ENCODE peak calls at places on chromosomes 11 and 22, in ten cellular contexts. One of them, this sample, is unnamed.

GRCh38 chr11:61752117-61752924 is at the start of gene MYRF:
- DNase-seq in AG10803: no peak
- DNase-seq in astrocyte of the spinal cord: no peak
- DNase-seq in dorsolateral prefrontal cortex: peak
- DNase-seq in cardiac muscle cell: peak
- DNase-seq in heart left ventricle: peak
- DNase-seq in SJSA1: peak
- DNase-seq in coronary artery: no peak
- DNase-seq in fibroblast of lung: no peak
- DNase-seq in right atrium auricular region: no peak
- DNase-seq in this sample: no peak

GRCh38 chr11:87300640-87301381 is 263.1 kb downstream of the TMEM135 start:
- DNase-seq in AG10803: no peak
- DNase-seq in astrocyte of the spinal cord: no peak
- DNase-seq in dorsolateral prefrontal cortex: no peak
- DNase-seq in cardiac muscle cell: no peak
- DNase-seq in heart left ventricle: no peak
- DNase-seq in SJSA1: no peak
- DNase-seq in coronary artery: no peak
- DNase-seq in fibroblast of lung: peak
- DNase-seq in right atrium auricular region: no peak
- DNase-seq in this sample: no peak

GRCh38 chr11:13668957-13669521 is 571 bp downstream of the FAR1 start:
- DNase-seq in AG10803: peak
- DNase-seq in astrocyte of the spinal cord: peak
- DNase-seq in dorsolateral prefrontal cortex: peak
- DNase-seq in cardiac muscle cell: peak
- DNase-seq in heart left ventricle: no peak
- DNase-seq in SJSA1: peak
- DNase-seq in coronary artery: peak
- DNase-seq in fibroblast of lung: peak
- DNase-seq in right atrium auricular region: peak
- DNase-seq in this sample: no peak

GRCh38 chr11:9726313-9727022 is 62.6 kb downstream of the SWAP70 start:
- DNase-seq in AG10803: peak
- DNase-seq in astrocyte of the spinal cord: peak
- DNase-seq in dorsolateral prefrontal cortex: no peak
- DNase-seq in cardiac muscle cell: no peak
- DNase-seq in heart left ventricle: no peak
- DNase-seq in SJSA1: peak
- DNase-seq in coronary artery: no peak
- DNase-seq in fibroblast of lung: peak
- DNase-seq in right atrium auricular region: no peak
- DNase-seq in this sample: peak

GRCh38 chr11:56841210-56841810 is 92.8 kb upstream of the OR9G4 start:
- DNase-seq in AG10803: peak
- DNase-seq in astrocyte of the spinal cord: peak
- DNase-seq in dorsolateral prefrontal cortex: peak
- DNase-seq in cardiac muscle cell: peak
- DNase-seq in heart left ventricle: peak
- DNase-seq in SJSA1: peak
- DNase-seq in coronary artery: no peak
- DNase-seq in fibroblast of lung: peak
- DNase-seq in right atrium auricular region: no peak
- DNase-seq in this sample: peak

GRCh38 chr11:111668980-111669379 is 66.7 kb downstream of the SIK2 start:
- DNase-seq in AG10803: no peak
- DNase-seq in astrocyte of the spinal cord: no peak
- DNase-seq in dorsolateral prefrontal cortex: no peak
- DNase-seq in cardiac muscle cell: no peak
- DNase-seq in heart left ventricle: no peak
- DNase-seq in SJSA1: no peak
- DNase-seq in coronary artery: no peak
- DNase-seq in fibroblast of lung: no peak
- DNase-seq in right atrium auricular region: no peak
- DNase-seq in this sample: no peak

GRCh38 chr11:125275905-125276634 is 111.5 kb downstream of the PKNOX2 start:
- DNase-seq in AG10803: no peak
- DNase-seq in astrocyte of the spinal cord: peak
- DNase-seq in dorsolateral prefrontal cortex: no peak
- DNase-seq in cardiac muscle cell: no peak
- DNase-seq in heart left ventricle: no peak
- DNase-seq in SJSA1: no peak
- DNase-seq in coronary artery: no peak
- DNase-seq in fibroblast of lung: peak
- DNase-seq in right atrium auricular region: no peak
- DNase-seq in this sample: no peak

GRCh38 chr11:27041141-27041869 is 690 bp downstream of the BBOX1 start:
- DNase-seq in AG10803: peak
- DNase-seq in astrocyte of the spinal cord: no peak
- DNase-seq in dorsolateral prefrontal cortex: no peak
- DNase-seq in cardiac muscle cell: no peak
- DNase-seq in heart left ventricle: no peak
- DNase-seq in SJSA1: no peak
- DNase-seq in coronary artery: no peak
- DNase-seq in fibroblast of lung: no peak
- DNase-seq in right atrium auricular region: no peak
- DNase-seq in this sample: no peak

GRCh38 chr11:37687130-37687529 is 1089.1 kb upstream of the RAG2 start:
- DNase-seq in AG10803: no peak
- DNase-seq in astrocyte of the spinal cord: no peak
- DNase-seq in dorsolateral prefrontal cortex: no peak
- DNase-seq in cardiac muscle cell: no peak
- DNase-seq in heart left ventricle: no peak
- DNase-seq in SJSA1: no peak
- DNase-seq in coronary artery: no peak
- DNase-seq in fibroblast of lung: no peak
- DNase-seq in right atrium auricular region: no peak
- DNase-seq in this sample: no peak

GRCh38 chr22:47289316-47289985 is 527.0 kb downstream of the TBC1D22A start:
- DNase-seq in AG10803: no peak
- DNase-seq in astrocyte of the spinal cord: no peak
- DNase-seq in dorsolateral prefrontal cortex: no peak
- DNase-seq in cardiac muscle cell: no peak
- DNase-seq in heart left ventricle: no peak
- DNase-seq in SJSA1: no peak
- DNase-seq in coronary artery: no peak
- DNase-seq in fibroblast of lung: no peak
- DNase-seq in right atrium auricular region: no peak
- DNase-seq in this sample: no peak

GRCh38 chr11:3903207-3903896 is 47.9 kb downstream of the STIM1 start:
- DNase-seq in AG10803: peak
- DNase-seq in astrocyte of the spinal cord: no peak
- DNase-seq in dorsolateral prefrontal cortex: no peak
- DNase-seq in cardiac muscle cell: no peak
- DNase-seq in heart left ventricle: no peak
- DNase-seq in SJSA1: no peak
- DNase-seq in coronary artery: no peak
- DNase-seq in fibroblast of lung: no peak
- DNase-seq in right atrium auricular region: no peak
- DNase-seq in this sample: no peak

GRCh38 chr22:37021710-37022482 is 2.4 kb downstream of the MPST start:
- DNase-seq in AG10803: peak
- DNase-seq in astrocyte of the spinal cord: peak
- DNase-seq in dorsolateral prefrontal cortex: no peak
- DNase-seq in cardiac muscle cell: peak
- DNase-seq in heart left ventricle: no peak
- DNase-seq in SJSA1: peak
- DNase-seq in coronary artery: no peak
- DNase-seq in fibroblast of lung: peak
- DNase-seq in right atrium auricular region: no peak
- DNase-seq in this sample: peak

GRCh38 chr11:32297629-32298028 is 137.7 kb downstream of the WT1 start:
- DNase-seq in AG10803: peak
- DNase-seq in astrocyte of the spinal cord: peak
- DNase-seq in dorsolateral prefrontal cortex: peak
- DNase-seq in cardiac muscle cell: no peak
- DNase-seq in heart left ventricle: no peak
- DNase-seq in SJSA1: no peak
- DNase-seq in coronary artery: no peak
- DNase-seq in fibroblast of lung: peak
- DNase-seq in right atrium auricular region: no peak
- DNase-seq in this sample: peak

GRCh38 chr22:41487037-41487963 is 18.4 kb downstream of the ACO2 start:
- DNase-seq in AG10803: no peak
- DNase-seq in astrocyte of the spinal cord: no peak
- DNase-seq in dorsolateral prefrontal cortex: no peak
- DNase-seq in cardiac muscle cell: no peak
- DNase-seq in heart left ventricle: no peak
- DNase-seq in SJSA1: no peak
- DNase-seq in coronary artery: no peak
- DNase-seq in fibroblast of lung: peak
- DNase-seq in right atrium auricular region: no peak
- DNase-seq in this sample: no peak

GRCh38 chr22:47850644-47851151 is 1088.2 kb downstream of the TBC1D22A start:
- DNase-seq in AG10803: no peak
- DNase-seq in astrocyte of the spinal cord: peak
- DNase-seq in dorsolateral prefrontal cortex: no peak
- DNase-seq in cardiac muscle cell: no peak
- DNase-seq in heart left ventricle: no peak
- DNase-seq in SJSA1: no peak
- DNase-seq in coronary artery: no peak
- DNase-seq in fibroblast of lung: peak
- DNase-seq in right atrium auricular region: no peak
- DNase-seq in this sample: no peak

GRCh38 chr11:2924821-2925675 is 4.2 kb downstream of the PHLDA2 start:
- DNase-seq in AG10803: no peak
- DNase-seq in astrocyte of the spinal cord: no peak
- DNase-seq in dorsolateral prefrontal cortex: no peak
- DNase-seq in cardiac muscle cell: no peak
- DNase-seq in heart left ventricle: no peak
- DNase-seq in SJSA1: no peak
- DNase-seq in coronary artery: no peak
- DNase-seq in fibroblast of lung: no peak
- DNase-seq in right atrium auricular region: no peak
- DNase-seq in this sample: no peak

GRCh38 chr11:46382644-46383403 is 1.4 kb downstream of the MDK start:
- DNase-seq in AG10803: peak
- DNase-seq in astrocyte of the spinal cord: no peak
- DNase-seq in dorsolateral prefrontal cortex: peak
- DNase-seq in cardiac muscle cell: peak
- DNase-seq in heart left ventricle: no peak
- DNase-seq in SJSA1: peak
- DNase-seq in coronary artery: no peak
- DNase-seq in fibroblast of lung: peak
- DNase-seq in right atrium auricular region: no peak
- DNase-seq in this sample: no peak
- H3K4me3 ChIP-seq in AG10803: peak
- H3K4me3 ChIP-seq in astrocyte of the spinal cord: peak
- H3K4me3 ChIP-seq in dorsolateral prefrontal cortex: peak
- H3K4me3 ChIP-seq in cardiac muscle cell: peak
- H3K4me3 ChIP-seq in heart left ventricle: peak
- H3K4me3 ChIP-seq in SJSA1: peak
- H3K4me3 ChIP-seq in coronary artery: peak
- H3K4me3 ChIP-seq in fibroblast of lung: peak
- H3K4me3 ChIP-seq in right atrium auricular region: peak
- H3K4me3 ChIP-seq in this sample: peak

GRCh38 chr22:49435596-49435995 is 392.1 kb downstream of the BRD1 start:
- DNase-seq in AG10803: no peak
- DNase-seq in astrocyte of the spinal cord: no peak
- DNase-seq in dorsolateral prefrontal cortex: no peak
- DNase-seq in cardiac muscle cell: no peak
- DNase-seq in heart left ventricle: no peak
- DNase-seq in SJSA1: no peak
- DNase-seq in coronary artery: no peak
- DNase-seq in fibroblast of lung: no peak
- DNase-seq in right atrium auricular region: no peak
- DNase-seq in this sample: no peak
- H3K4me3 ChIP-seq in AG10803: no peak
- H3K4me3 ChIP-seq in astrocyte of the spinal cord: no peak
- H3K4me3 ChIP-seq in dorsolateral prefrontal cortex: no peak
- H3K4me3 ChIP-seq in cardiac muscle cell: no peak
- H3K4me3 ChIP-seq in heart left ventricle: no peak
- H3K4me3 ChIP-seq in SJSA1: no peak
- H3K4me3 ChIP-seq in coronary artery: no peak
- H3K4me3 ChIP-seq in fibroblast of lung: no peak
- H3K4me3 ChIP-seq in right atrium auricular region: no peak
- H3K4me3 ChIP-seq in this sample: no peak

DNA sequence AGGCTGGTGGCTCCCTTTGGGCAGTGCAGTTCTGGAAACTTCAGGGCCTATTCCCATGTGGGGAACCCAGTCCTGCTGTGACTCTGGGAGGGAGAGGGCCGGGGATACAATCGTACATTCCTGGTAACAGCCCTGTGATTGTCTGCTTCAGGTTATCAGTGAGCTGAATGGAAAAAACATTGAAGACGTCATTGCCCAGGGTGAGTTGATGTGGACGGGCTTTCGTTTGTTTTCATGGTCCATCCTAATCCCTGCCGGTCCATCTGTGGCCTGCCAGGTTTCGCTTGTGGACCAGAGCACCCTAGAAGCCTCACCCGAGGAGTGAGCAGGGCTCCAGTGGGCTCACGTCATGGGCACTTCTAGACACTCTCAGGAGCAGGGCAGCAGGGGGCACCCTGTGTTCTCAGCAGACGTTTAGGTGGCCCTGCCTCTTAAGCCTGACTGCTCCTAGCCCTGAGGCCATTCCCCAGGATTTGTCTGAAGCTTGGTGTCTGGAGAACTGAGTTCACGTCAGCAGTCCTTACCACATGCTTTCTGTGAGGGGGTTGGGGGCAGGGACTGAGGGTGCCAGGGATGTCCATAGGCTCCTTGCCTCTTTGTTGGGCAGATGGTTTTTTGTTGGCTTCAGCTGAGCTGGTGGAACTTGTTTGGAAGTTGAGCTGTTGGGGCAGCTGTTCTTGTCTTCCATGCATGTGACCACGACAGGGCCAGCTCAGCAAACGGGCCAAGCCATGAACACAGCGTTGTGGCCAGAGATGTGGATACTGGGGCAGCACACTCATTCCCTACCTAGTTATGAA is 1.9 kb downstream of the RPLP2 start:
- DNase-seq in AG10803: no peak
- DNase-seq in astrocyte of the spinal cord: no peak
- DNase-seq in dorsolateral prefrontal cortex: no peak
- DNase-seq in cardiac muscle cell: no peak
- DNase-seq in heart left ventricle: no peak
- DNase-seq in SJSA1: no peak
- DNase-seq in coronary artery: no peak
- DNase-seq in fibroblast of lung: no peak
- DNase-seq in right atrium auricular region: no peak
- DNase-seq in this sample: no peak
- H3K4me3 ChIP-seq in AG10803: peak
- H3K4me3 ChIP-seq in astrocyte of the spinal cord: no peak
- H3K4me3 ChIP-seq in dorsolateral prefrontal cortex: no peak
- H3K4me3 ChIP-seq in cardiac muscle cell: no peak
- H3K4me3 ChIP-seq in heart left ventricle: peak
- H3K4me3 ChIP-seq in SJSA1: peak
- H3K4me3 ChIP-seq in coronary artery: peak
- H3K4me3 ChIP-seq in fibroblast of lung: peak
- H3K4me3 ChIP-seq in right atrium auricular region: no peak
- H3K4me3 ChIP-seq in this sample: peak

DNA sequence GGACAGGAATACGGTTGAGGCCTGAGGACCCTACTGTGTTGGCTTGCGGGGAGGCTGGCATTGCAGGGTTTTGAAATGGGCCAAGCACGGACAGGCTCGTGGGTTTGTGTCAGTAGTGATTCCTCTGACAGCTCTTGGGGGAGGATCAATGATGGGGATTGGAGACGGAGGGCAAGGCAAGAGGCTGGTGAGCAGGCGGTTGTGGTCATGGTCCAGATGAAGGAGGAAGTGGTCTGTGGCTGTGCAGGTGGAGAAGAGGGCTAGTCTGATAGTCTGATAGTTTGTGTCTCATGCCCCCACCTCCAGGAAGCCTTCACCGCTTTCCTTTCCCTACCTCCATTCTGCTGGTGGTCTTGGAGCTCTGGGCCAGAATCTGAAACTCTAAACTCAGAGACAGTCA is 3.0 kb downstream of the MAFF start:
- DNase-seq in AG10803: no peak
- DNase-seq in astrocyte of the spinal cord: no peak
- DNase-seq in dorsolateral prefrontal cortex: no peak
- DNase-seq in cardiac muscle cell: no peak
- DNase-seq in heart left ventricle: no peak
- DNase-seq in SJSA1: no peak
- DNase-seq in coronary artery: no peak
- DNase-seq in fibroblast of lung: no peak
- DNase-seq in right atrium auricular region: no peak
- DNase-seq in this sample: no peak
- H3K4me3 ChIP-seq in AG10803: peak
- H3K4me3 ChIP-seq in astrocyte of the spinal cord: no peak
- H3K4me3 ChIP-seq in dorsolateral prefrontal cortex: no peak
- H3K4me3 ChIP-seq in cardiac muscle cell: no peak
- H3K4me3 ChIP-seq in heart left ventricle: no peak
- H3K4me3 ChIP-seq in SJSA1: no peak
- H3K4me3 ChIP-seq in coronary artery: peak
- H3K4me3 ChIP-seq in fibroblast of lung: peak
- H3K4me3 ChIP-seq in right atrium auricular region: no peak
- H3K4me3 ChIP-seq in this sample: no peak